ENCODE peak calls at places on chromosomes 16 and 17, in four cellular contexts. J is body of pancreas, R is Peyer's patch, A is small intestine. S is an unnamed sample.
A peak's percentile ranks its signal among the peaks of the same experiment; 100 is the strongest.

GRCh38 chr17:50108556-50108955 is 13.4 kb downstream of the PDK2 start:
- DNase-seq in J (no peak), R (no peak), A (no peak), S (no peak)

GRCh38 chr17:48471807-48472484 is 41.9 kb upstream of the SKAP1 start:
- DNase-seq in J (no peak), R (no peak), A (no peak), S (no peak)

GRCh38 chr17:49371178-49371834 is 9.3 kb upstream of the ZNF652 start:
- DNase-seq in J (no peak), R (no peak), A (no peak), S (no peak)

GRCh38 chr17:69874220-69874670 is 200.8 kb upstream of the KCNJ16 start:
- DNase-seq in J (no peak), R (no peak), A (no peak), S (no peak)

GRCh38 chr17:27354491-27355081 is 60.7 kb downstream of the WSB1 start:
- DNase-seq in J (no peak), R (no peak), A (peak; percentile 39), S (no peak)

GRCh38 chr16:23248261-23249194 is 53.6 kb upstream of the SCNN1B start:
- DNase-seq in J (no peak), R (no peak), A (no peak), S (no peak)

GRCh38 chr17:41322264-41322902 is 6.9 kb upstream of the KRTAP17-1 start:
- DNase-seq in J (no peak), R (no peak), A (peak; percentile 54), S (no peak)

GRCh38 chr16:86077243-86077940 is 178.4 kb downstream of the IRF8 start:
- DNase-seq in J (no peak), R (peak; percentile 12), A (no peak), S (no peak)

GRCh38 chr17:73566905-73567782 is 77.1 kb downstream of the SDK2 start:
- DNase-seq in J (no peak), R (no peak), A (no peak), S (no peak)

GRCh38 chr16:2775317-2775716 is 1.8 kb downstream of the ELOB start:
- DNase-seq in J (no peak), R (peak; percentile 38), A (no peak), S (no peak)
- H3K4me3 ChIP-seq in J (no peak overlapping the region), R (no peak overlapping the region), A (no peak overlapping the region), S (no peak overlapping the region)

DNA sequence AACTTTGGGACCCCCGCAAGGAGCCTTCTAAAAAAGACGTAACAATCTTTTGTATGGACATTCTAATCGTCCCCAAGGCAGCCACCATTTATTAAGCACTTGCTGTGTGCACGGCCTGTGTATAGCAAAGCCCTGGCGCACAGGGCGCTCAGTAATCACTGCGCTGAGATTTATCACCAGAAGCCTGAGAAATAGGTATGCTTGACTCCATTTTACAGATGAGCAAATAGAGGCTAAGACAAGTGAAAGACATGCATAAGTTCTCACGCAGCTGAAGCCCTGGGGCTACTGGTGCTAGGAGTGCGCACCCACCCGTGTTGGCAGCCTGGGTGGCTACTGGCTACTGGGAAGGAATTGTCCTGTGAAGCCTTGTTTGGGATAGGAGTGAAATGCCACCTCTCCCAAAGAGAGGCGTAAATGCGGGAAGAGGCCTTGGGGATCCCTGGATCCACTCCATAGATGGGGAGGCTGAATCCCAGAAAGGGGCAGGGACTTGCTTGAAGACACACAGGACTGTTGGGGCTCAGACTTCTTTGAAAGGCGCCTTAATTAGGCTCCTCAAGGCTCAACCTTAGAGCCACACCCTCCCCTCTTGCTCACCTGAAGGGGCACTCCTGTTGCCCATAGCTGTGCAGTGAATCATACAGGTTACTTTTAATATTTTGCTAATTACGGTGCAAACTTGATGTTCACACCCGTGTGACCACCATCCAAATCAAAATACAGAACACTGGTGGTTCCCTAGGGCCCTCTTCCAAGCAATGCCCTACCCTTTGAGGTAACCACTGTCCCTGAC is 634 bp upstream of the NATD1 start:
- DNase-seq in J (no peak), R (no peak), A (no peak), S (peak; percentile 43)
- H3K27ac ChIP-seq in J (peak overlapping the region; percentile 56), R (peak overlapping the region; percentile 34), A (peak overlapping the region; percentile 66), S (peak overlapping the region; percentile 90)

GRCh38 chr17:7023576-7024401 is 939 bp downstream of the BCL6B start:
- DNase-seq in J (peak; percentile 93), R (peak; percentile 97), A (peak; percentile 96), S (peak; percentile 97)

GRCh38 chr17:7027335-7027734 is 4.5 kb downstream of the BCL6B start:
- DNase-seq in J (no peak), R (no peak), A (no peak), S (no peak)

GRCh38 chr17:7026471-7027115 is 3.7 kb downstream of the BCL6B start:
- DNase-seq in J (no peak), R (no peak), A (no peak), S (no peak)

GRCh38 chr17:7024402-7024785 is 1.5 kb downstream of the BCL6B start:
- DNase-seq in J (no peak), R (no peak), A (no peak), S (no peak)

DNA sequence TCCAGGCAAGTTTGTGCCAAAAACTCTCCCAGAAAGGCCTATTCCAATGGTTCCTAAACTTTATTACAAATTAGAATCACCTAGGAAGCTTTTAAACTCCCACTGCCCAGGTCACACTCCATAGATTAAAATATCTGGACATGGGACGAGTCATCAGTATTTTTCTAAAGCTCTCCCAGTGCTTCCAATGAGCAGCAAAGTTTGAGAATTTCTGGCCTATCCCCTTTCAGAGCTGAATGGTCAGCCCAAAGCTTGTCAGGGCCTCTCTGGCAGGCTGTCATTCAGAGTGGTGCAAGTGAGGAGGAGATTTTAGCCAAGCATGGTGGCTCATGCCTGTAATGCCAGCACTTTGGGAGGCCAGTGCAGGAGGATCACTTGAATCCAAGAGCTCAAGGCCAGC is 2.4 kb downstream of the BCL6B start:
- DNase-seq in J (no peak), R (no peak), A (no peak), S (no peak)
- H3K4me3 ChIP-seq in J (no peak overlapping the region), R (no peak overlapping the region), A (no peak overlapping the region), S (peak overlapping the region; percentile 51)

GRCh38 chr16:19127674-19128131 is 13.9 kb downstream of the ITPRIPL2 start:
- DNase-seq in J (no peak), R (no peak), A (no peak), S (no peak)

GRCh38 chr16:19127205-19127604 is 13.4 kb downstream of the ITPRIPL2 start:
- DNase-seq in J (no peak), R (no peak), A (no peak), S (no peak)

GRCh38 chr16:19119564-19119963 is 5.8 kb downstream of the ITPRIPL2 start:
- DNase-seq in J (no peak), R (no peak), A (no peak), S (no peak)

GRCh38 chr16:19126300-19126699 is 12.5 kb downstream of the ITPRIPL2 start:
- DNase-seq in J (no peak), R (no peak), A (no peak), S (no peak)

GRCh38 chr16:19123535-19124178 is 9.9 kb downstream of the ITPRIPL2 start:
- DNase-seq in J (peak; percentile 50), R (peak; percentile 80), A (peak; percentile 96), S (no peak)
- H3K27ac ChIP-seq in J (no peak overlapping the region), R (peak overlapping the region; percentile 41), A (peak overlapping the region; percentile 51), S (peak overlapping the region; percentile 2)

GRCh38 chr17:7254511-7254910 is 2.5 kb downstream of the ELP5 start:
- DNase-seq in J (no peak), R (no peak), A (no peak), S (no peak)

GRCh38 chr17:7250655-7251329 is 742 bp downstream of the CTDNEP1 start:
- DNase-seq in J (no peak), R (no peak), A (no peak), S (no peak)

GRCh38 chr17:7251330-7252175 is at the start of gene CTDNEP1:
- DNase-seq in J (peak; percentile 98), R (peak; percentile 96), A (peak; percentile 100), S (peak; percentile 99)

GRCh38 chr17:7252176-7253043 is at the start of gene ELP5:
- DNase-seq in J (peak; percentile 94), R (peak; percentile 97), A (peak; percentile 93), S (peak; percentile 94)

DNA sequence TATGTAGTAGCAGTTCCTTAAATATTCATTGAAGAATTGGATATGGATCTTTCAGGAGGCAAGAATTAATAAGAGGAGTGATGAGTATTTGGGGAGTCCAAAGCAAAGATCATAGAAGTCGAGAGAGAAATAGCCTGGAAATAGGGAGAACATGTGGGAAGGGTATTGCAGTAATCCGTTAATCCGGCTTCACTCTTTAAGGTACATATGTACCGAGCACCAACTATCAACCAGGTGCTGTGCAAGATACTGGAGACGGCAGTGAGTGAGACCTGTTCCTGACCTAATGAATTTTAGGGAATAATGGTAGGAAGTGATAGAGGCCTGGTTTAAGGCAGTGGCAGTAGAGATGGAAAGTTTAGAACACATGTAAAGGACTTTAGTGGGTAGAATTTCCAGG is 1.1 kb downstream of the ELP5 start:
- DNase-seq in J (no peak), R (no peak), A (no peak), S (no peak)
- H3K4me3 ChIP-seq in J (no peak overlapping the region), R (peak overlapping the region; percentile 82), A (peak overlapping the region; percentile 46), S (no peak overlapping the region)

DNA sequence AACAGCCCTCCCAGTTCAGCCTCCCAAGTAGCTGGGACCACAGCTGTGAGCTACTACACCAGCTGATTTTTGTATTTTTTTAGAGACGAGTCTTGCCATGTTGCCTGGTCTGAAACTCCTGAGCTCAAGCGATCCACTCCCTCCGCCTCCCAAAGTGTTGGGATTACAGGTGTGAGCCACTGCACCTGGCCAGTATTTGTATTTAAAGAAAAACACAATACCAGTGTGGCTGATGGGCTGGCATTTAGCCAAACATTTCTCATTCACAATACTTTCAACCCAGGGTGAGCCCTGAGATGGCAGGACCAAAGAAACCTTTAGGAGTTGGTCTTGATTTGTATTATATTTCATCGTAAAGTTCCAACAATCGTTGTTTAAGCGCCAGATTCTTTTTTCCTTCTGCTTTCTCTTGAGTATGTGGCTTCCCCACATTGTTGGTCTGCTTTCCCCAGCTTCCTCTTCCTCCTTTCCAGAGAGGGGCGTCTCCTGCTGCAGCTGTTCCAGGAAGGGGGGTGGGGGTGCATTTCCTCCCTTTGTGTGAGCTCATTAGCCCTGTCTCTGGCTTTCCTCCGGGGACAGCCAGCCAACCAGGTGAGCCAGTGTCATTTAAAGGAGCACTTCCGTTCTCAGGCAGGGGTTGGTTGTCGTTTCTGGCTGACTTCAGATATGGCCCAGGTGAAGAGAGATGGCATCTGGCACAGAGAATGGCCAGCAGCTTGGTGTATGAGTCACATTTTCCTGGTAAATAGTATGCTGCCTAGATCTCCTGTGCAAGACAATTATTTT is 79.9 kb downstream of the GPRC5B start:
- DNase-seq in J (peak; percentile 82), R (no peak), A (peak; percentile 38), S (peak; percentile 59)
- H3K27ac ChIP-seq in J (peak overlapping the region; percentile 94), R (no peak overlapping the region), A (peak overlapping the region; percentile 49), S (peak overlapping the region; percentile 26)

GRCh38 chr17:31562447-31562846 is 171.0 kb downstream of the RAB11FIP4 start:
- DNase-seq in J (no peak), R (no peak), A (no peak), S (no peak)
- H3K4me3 ChIP-seq in J (no peak overlapping the region), R (no peak overlapping the region), A (no peak overlapping the region), S (no peak overlapping the region)

GRCh38 chr16:73768786-73769203 is 527.8 kb upstream of the PSMD7 start:
- DNase-seq in J (no peak), R (no peak), A (no peak), S (no peak)
- H3K27ac ChIP-seq in J (no peak overlapping the region), R (no peak overlapping the region), A (no peak overlapping the region), S (no peak overlapping the region)

DNA sequence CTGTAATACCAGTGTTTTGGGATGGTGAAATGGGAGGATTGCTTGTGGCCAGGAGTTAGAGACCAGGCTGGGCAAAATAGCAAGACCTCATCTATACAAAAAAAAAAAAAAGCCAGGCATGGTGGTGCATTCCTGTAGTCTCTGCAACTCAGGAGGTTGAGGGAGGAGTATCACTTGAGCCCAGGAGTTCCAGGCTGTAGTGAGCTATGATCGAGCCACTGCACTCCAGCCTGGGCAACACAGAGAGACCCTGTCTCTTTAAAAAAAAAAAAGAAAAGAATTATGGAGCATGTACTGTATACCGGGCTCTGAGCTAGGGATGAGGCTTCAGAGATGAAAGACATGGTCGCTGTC is 120.7 kb downstream of the IRX3 start:
- DNase-seq in J (no peak), R (no peak), A (no peak), S (no peak)
- H3K4me3 ChIP-seq in J (no peak overlapping the region), R (no peak overlapping the region), A (no peak overlapping the region), S (no peak overlapping the region)